ENCODE peak calls at places on chromosomes 16 and 17, in six cellular contexts. L is left ventricle myocardium inferior; O is stomach; Y is CD4-positive, alpha-beta T cell; S is GM12865; F is breast epithelium. K is an unnamed sample.

GRCh38 chr16:86768999-86769398 is 190.7 kb downstream of the FOXL1 start:
- DNase-seq in L (no peak), Y (no peak), O (peak; percentile 48), S (peak; percentile 48), F (no peak), K (no peak)

GRCh38 chr17:28744104-28744801 is 442 bp downstream of the TRAF4 start:
- DNase-seq in S (peak; percentile 81), Y (peak; percentile 62), O (peak; percentile 61), F (no peak), L (peak; percentile 52), K (peak; percentile 80)

GRCh38 chr16:12703935-12704334 is 99.8 kb downstream of the CPPED1 start:
- DNase-seq in L (no peak), S (no peak), Y (no peak), O (no peak), F (no peak), K (no peak)

GRCh38 chr17:70276931-70277330 is 107.6 kb downstream of the KCNJ2 start:
- DNase-seq in O (no peak), Y (no peak), S (no peak), F (no peak), L (no peak), K (no peak)

GRCh38 chr16:57993897-57994296 is 6.6 kb downstream of the ZNF319 start:
- DNase-seq in O (no peak), S (no peak), F (no peak), L (no peak), Y (no peak), K (no peak)

GRCh38 chr16:77157346-77157745 is 33.6 kb upstream of the MON1B start:
- DNase-seq in S (no peak), O (no peak), F (no peak), L (no peak), Y (no peak), K (no peak)

GRCh38 chr16:61419771-61420170 is 616.5 kb downstream of the CDH8 start:
- DNase-seq in L (no peak), O (no peak), S (no peak), Y (no peak), F (no peak), K (no peak)

GRCh38 chr17:12815642-12816141 is 26.4 kb downstream of the ARHGAP44 start:
- DNase-seq in S (peak; percentile 84), L (no peak), F (no peak), O (no peak), Y (no peak), K (peak; percentile 60)

GRCh38 chr17:72030067-72030899 is 90.5 kb upstream of the SOX9 start:
- DNase-seq in F (no peak), Y (peak; percentile 0), O (peak; percentile 26), S (peak; percentile 83), L (peak; percentile 16), K (peak; percentile 54)

GRCh38 chr16:55078699-55079415 is 148.2 kb downstream of the IRX5 start:
- DNase-seq in O (no peak), F (no peak), S (no peak), Y (no peak), L (no peak), K (no peak)

GRCh38 chr17:27379863-27380533 is 76.2 kb upstream of the KSR1 start:
- DNase-seq in F (no peak), S (no peak), L (peak; percentile 75), O (peak; percentile 72), Y (no peak), K (no peak)

GRCh38 chr17:29140631-29141483 is 39.3 kb downstream of the MYO18A start:
- DNase-seq in O (no peak), S (peak; percentile 45), L (no peak), Y (peak; percentile 71), F (no peak), K (peak; percentile 49)

GRCh38 chr16:57479422-57480126 is 6.7 kb downstream of the DOK4 start:
- DNase-seq in Y (no peak), F (peak; percentile 51), S (no peak), L (peak; percentile 58), O (peak; percentile 66), K (no peak)

DNA sequence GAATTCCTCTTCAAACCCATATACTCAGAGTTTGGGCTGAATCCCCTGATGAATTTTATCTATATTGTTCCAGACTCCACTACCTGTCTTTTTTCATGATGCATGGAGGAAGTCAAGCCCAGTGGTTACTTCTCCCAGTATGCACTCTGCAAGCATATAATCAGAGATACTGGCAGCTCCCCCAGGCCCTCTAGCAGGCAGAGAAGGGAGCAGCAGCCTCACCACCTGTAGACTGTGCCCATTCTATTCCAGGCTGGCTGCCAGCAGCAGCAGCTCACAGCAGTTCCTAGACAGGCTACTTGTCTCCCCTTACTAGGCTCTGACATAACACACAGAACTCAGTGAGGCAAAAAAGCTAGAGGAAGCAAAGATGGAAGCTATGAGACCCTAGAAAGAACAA is 3.4 kb downstream of the MKS1 start:
- DNase-seq in S (no peak), L (no peak), O (no peak), Y (no peak), F (no peak), K (no peak)
- TF ChIP-seq CTCF in S (no peak), L (no peak), O (no peak), Y (no peak), F (no peak), K (no peak)

GRCh38 chr17:32496348-32497078 is 9.7 kb downstream of the CDK5R1 start:
- DNase-seq in O (no peak), F (no peak), Y (no peak), L (no peak), S (no peak), K (no peak)
- TF ChIP-seq CTCF in O (no peak), F (no peak), Y (no peak), L (no peak), S (no peak), K (no peak)

GRCh38 chr17:49843774-49844350 is 4.0 kb downstream of the TAC4 start:
- DNase-seq in L (no peak), F (no peak), O (no peak), S (peak; percentile 18), Y (no peak), K (peak; percentile 44)
- TF ChIP-seq CTCF in L (peak; percentile 29), F (no peak), O (no peak), S (peak; percentile 44), Y (no peak), K (peak; percentile 21)

GRCh38 chr17:46822388-46822921 is 4.0 kb upstream of the WNT3 start:
- DNase-seq in Y (peak; percentile 22), S (peak; percentile 24), L (no peak), O (no peak), F (no peak), K (peak; percentile 59)
- TF ChIP-seq CTCF in Y (peak; percentile 52), S (peak; percentile 71), L (peak; percentile 58), O (no peak), F (no peak), K (peak; percentile 53)

DNA sequence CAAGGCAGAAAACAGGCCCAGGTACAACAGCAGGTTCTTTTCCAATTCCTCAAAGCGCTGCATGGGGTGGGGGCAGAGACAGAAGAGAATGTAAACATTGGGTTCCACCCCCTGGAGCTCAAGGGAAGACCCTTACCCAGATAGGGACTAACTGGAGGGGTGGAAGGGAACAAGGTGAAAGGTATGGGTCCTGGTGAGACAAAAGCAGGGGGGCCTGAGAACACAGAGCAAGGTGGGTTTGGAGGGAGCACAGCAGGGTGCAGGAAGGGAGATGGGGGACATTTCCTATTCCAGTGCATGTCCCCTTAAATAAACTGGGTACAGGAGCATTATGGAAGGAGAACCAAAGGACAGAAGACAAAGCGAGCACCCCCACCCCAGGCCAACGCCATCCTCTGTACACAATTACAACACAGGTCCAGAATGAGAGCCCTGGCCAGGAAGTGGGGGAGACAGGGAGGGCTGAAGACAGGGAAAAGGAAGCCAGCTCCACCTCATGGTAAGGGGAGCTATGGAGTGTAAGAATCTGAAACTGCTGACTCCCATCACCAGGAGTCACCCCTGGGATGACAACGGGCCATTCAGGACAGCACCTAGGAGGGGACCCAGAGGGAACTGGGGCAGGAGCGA is 2.1 kb upstream of the CD2BP2 start:
- DNase-seq in Y (no peak), O (no peak), L (no peak), F (no peak), S (no peak), K (no peak)
- TF ChIP-seq CTCF in Y (no peak), O (no peak), L (no peak), F (no peak), S (no peak), K (no peak)

DNA sequence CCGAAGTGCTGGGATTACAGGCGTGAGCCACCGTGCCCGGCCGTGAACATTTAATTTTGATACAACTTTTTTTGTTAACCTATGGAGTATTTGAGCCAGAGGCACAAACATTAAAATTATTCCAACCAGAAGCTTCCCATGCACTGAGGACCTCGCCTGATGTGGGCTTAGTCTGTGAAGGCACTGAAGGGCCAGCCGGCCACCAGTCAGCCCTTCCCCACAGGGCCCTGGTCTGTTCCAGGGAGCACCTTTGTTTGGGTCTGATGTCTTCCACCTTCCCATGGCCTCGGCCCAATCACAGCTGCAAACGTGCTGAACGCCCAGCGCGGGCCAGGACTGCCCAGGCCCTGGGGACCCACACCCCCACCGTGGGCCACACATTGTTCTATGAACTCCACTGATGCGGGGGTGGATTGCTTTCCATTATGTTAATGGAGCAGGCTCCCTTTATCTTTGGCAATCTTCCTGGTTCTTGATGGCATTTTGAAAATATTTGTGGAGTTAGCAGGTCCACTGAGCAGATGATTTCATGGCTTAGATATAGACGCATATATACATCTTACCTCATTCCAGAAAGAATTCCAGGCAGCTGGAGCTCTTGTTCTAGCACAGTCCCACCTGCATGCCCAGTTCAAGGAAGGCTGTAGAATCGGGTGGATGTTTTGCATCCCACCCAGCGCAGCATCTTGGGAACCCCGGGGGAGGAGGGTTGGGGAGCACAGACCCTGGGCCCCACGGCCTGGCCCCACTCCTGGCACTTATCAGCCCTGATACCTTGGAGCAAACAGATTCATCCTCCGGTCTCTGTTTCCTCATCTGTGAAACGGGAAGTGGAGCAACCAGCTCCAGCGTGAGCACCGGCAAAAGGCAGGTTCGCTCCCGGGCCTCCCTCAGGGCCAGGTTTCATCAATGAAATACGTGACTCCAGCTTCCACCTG is 14.5 kb downstream of the SPIRE2 start:
- DNase-seq in Y (no peak), O (no peak), L (no peak), F (no peak), S (no peak), K (no peak)
- TF ChIP-seq CTCF in Y (no peak), O (no peak), L (no peak), F (no peak), S (no peak), K (no peak)

GRCh38 chr17:19431691-19432090 is 20.7 kb downstream of the RNF112 start:
- DNase-seq in F (no peak), S (no peak), Y (no peak), L (no peak), O (no peak), K (no peak)

GRCh38 chr17:19433240-19433639 is 22.2 kb downstream of the RNF112 start:
- DNase-seq in Y (no peak), S (no peak), O (no peak), L (no peak), F (no peak), K (no peak)

GRCh38 chr17:19433727-19434340 is 22.8 kb downstream of the RNF112 start:
- DNase-seq in Y (no peak), O (no peak), F (no peak), S (no peak), L (no peak), K (no peak)
- TF ChIP-seq CTCF in Y (no peak), O (no peak), F (no peak), S (peak; percentile 12), L (no peak), K (no peak)

K was measured in GM20000.